ENCODE peak calls at places on chromosomes 12 and 14, in ten cellular contexts. P, D, I, Y, L, X, S, O, U and N are unnamed samples.

GRCh38 chr12:45879363-45879895 is 110.9 kb downstream of the SCAF11 start:
- DNase-seq in O (no peak), U (no peak), S (no peak), L (no peak), I (no peak), P (no peak), Y (peak), D (no peak), X (no peak), N (peak)

GRCh38 chr12:126482238-126482889 is 1417.1 kb downstream of the AACS start:
- DNase-seq in X (no peak), P (no peak), D (no peak), S (no peak), U (no peak), O (no peak), I (no peak), L (no peak), Y (no peak), N (no peak)

GRCh38 chr12:45121224-45121623 is 70.3 kb upstream of the DBX2 start:
- DNase-seq in X (no peak), O (no peak), U (no peak), I (peak), S (no peak), D (no peak), Y (no peak), P (no peak), L (no peak), N (no peak)

GRCh38 chr12:117502633-117503032 is 141.2 kb upstream of the NOS1 start:
- DNase-seq in I (no peak), D (no peak), L (no peak), Y (no peak), O (no peak), P (no peak), X (no peak), U (no peak), S (no peak), N (no peak)

GRCh38 chr12:47725893-47726292 is 603 bp upstream of the ENDOU start:
- DNase-seq in O (no peak), D (peak), S (peak), U (no peak), Y (no peak), X (no peak), P (no peak), I (no peak), L (peak), N (peak)

GRCh38 chr12:118391836-118392235 is 15.5 kb downstream of the SUDS3 start:
- DNase-seq in O (no peak), I (no peak), Y (no peak), D (no peak), U (no peak), X (no peak), P (no peak), L (no peak), S (no peak), N (no peak)

GRCh38 chr14:50714452-50715073 is 46.5 kb upstream of the SAV1 start:
- DNase-seq in I (peak), X (no peak), L (no peak), P (no peak), Y (peak), D (peak), S (peak), U (no peak), O (no peak), N (peak)

GRCh38 chr14:45902241-45902640 is 649.2 kb upstream of the MIS18BP1 start:
- DNase-seq in D (no peak), U (no peak), P (no peak), S (no peak), X (no peak), L (no peak), Y (no peak), O (no peak), I (no peak), N (no peak)

GRCh38 chr14:64788706-64789105 is 84.5 kb downstream of the PLEKHG3 start:
- DNase-seq in X (no peak), Y (no peak), O (no peak), P (no peak), U (peak), I (peak), S (peak), L (no peak), D (peak), N (peak)

GRCh38 chr14:32561520-32561919 is 232.4 kb downstream of the AKAP6 start:
- DNase-seq in U (peak), S (peak), O (no peak), L (no peak), D (no peak), Y (peak), P (no peak), I (peak), X (no peak), N (peak)

GRCh38 chr14:104047761-104048160 is 37.7 kb upstream of the ASPG start:
- DNase-seq in U (no peak), O (peak), I (no peak), L (no peak), Y (no peak), X (no peak), P (no peak), S (no peak), D (no peak), N (no peak)

GRCh38 chr12:77590306-77590705 is 240.4 kb upstream of the NAV3 start:
- DNase-seq in D (no peak), P (no peak), O (no peak), S (no peak), I (no peak), Y (peak), X (no peak), L (no peak), U (no peak), N (no peak)

GRCh38 chr12:80033457-80033856 is 65.9 kb upstream of the OTOGL start:
- DNase-seq in Y (no peak), U (peak), D (peak), P (no peak), X (no peak), I (peak), L (no peak), O (no peak), S (peak), N (peak)

GRCh38 chr14:75088566-75089373 is 19.3 kb downstream of the ZC2HC1C start:
- DNase-seq in Y (peak), U (no peak), I (peak), O (no peak), P (no peak), D (peak), X (peak), L (no peak), S (peak), N (peak)

GRCh38 chr14:28020112-28020511 is 746.5 kb upstream of the FOXG1 start:
- DNase-seq in D (no peak), Y (no peak), I (no peak), O (no peak), U (no peak), S (no peak), X (no peak), L (no peak), P (no peak), N (no peak)

GRCh38 chr12:69392146-69392928 is 32.8 kb downstream of the YEATS4 start:
- DNase-seq in D (no peak), S (no peak), O (no peak), I (no peak), X (no peak), P (no peak), Y (no peak), L (no peak), U (no peak), N (no peak)

GRCh38 chr12:3491938-3492867 is 1.2 kb downstream of the PRMT8 start:
- DNase-seq in L (peak), X (peak), Y (peak), I (peak), O (no peak), U (no peak), P (peak), D (peak), S (peak), N (peak)

GRCh38 chr14:51716610-51717009 is 64.9 kb downstream of the FRMD6 start:
- DNase-seq in I (no peak), O (no peak), S (no peak), Y (no peak), D (no peak), L (no peak), X (no peak), U (no peak), P (no peak), N (no peak)

GRCh38 chr12:49982246-49983229 is 9.8 kb downstream of the AQP6 start:
- DNase-seq in I (no peak), P (no peak), D (no peak), U (no peak), Y (no peak), S (no peak), L (peak), O (no peak), X (no peak), N (peak)

GRCh38 chr12:14843425-14843887 is at the start of gene ART4:
- DNase-seq in U (no peak), I (no peak), S (peak), X (no peak), L (no peak), D (no peak), Y (no peak), P (peak), O (no peak), N (no peak)
- H3K4me3 ChIP-seq in U (no peak), I (no peak), S (peak), X (no peak), L (no peak), D (no peak), Y (no peak), P (no peak), O (no peak), N (no peak)

GRCh38 chr12:19439059-19440018 is at the start of gene AEBP2:
- DNase-seq in U (peak), O (peak), S (peak), Y (peak), D (peak), P (peak), I (peak), L (peak), X (peak), N (peak)
- TF ChIP-seq CTCF in U (no peak), O (no peak), S (no peak), Y (no peak), D (no peak), P (no peak), I (no peak), L (no peak), X (no peak), N (no peak)

DNA sequence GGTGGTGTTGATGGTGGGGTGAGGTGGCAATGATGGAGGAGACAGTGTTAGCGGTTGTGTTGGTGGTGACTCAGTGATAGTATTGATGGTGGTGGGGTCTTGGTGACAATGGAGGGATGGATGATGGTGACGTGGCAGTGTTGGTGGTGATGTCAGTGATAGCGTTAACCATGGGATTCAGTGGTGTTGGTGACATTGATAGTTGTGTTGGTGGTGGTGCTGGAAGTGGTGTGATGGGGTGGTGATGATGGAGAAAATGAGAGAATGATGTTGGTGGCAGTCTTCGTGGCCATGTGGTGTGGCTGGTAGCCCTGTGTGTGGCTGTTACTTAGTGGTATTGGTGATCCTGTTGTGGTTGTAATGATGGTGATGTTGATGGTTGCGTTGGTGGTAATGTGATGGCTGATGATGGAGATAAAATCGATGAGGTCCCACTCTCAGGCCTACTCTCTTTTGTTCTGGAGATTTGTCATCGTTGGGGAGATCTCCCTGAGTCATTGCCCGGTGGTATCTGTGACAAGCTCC is 2.6 kb downstream of the DTX1 start:
- DNase-seq in U (no peak), O (no peak), D (no peak), I (no peak), P (no peak), X (no peak), S (no peak), Y (no peak), L (no peak), N (no peak)
- H3K4me3 ChIP-seq in U (no peak), O (no peak), D (no peak), I (no peak), P (no peak), X (no peak), S (no peak), Y (no peak), L (no peak), N (no peak)

GRCh38 chr12:132427999-132428871 is 61.7 kb upstream of the FBRSL1 start:
- DNase-seq in S (no peak), D (no peak), L (no peak), O (no peak), P (no peak), Y (no peak), X (no peak), U (no peak), I (peak), N (no peak)
- TF ChIP-seq CTCF in S (no peak), D (no peak), L (no peak), O (no peak), P (no peak), Y (no peak), X (no peak), U (no peak), I (no peak), N (no peak)